ENCODE peak calls at places on chromosomes 3 and 15, in six cellular contexts. Z, K, D, E, R and Q are unnamed samples. For H3K9me3, the result is how much of the 10 kb centered on the place peaks cover.

GRCh38 chr3:122689587-122689986 is 8.9 kb downstream of the PARP14 start:
- DNase-seq in Z (no peak), K (no peak), D (no peak), E (no peak), R (no peak), Q (no peak)

GRCh38 chr15:26126070-26126469 is 262.9 kb upstream of the ATP10A start:
- DNase-seq in Z (no peak), K (no peak), D (no peak), E (no peak), R (no peak), Q (no peak)

GRCh38 chr3:10192953-10193691 is 28.4 kb downstream of the IRAK2 start:
- DNase-seq in Z (peak), K (no peak), D (peak), E (peak), R (no peak), Q (peak)

GRCh38 chr3:107524214-107525100 is 1.7 kb downstream of the BBX start:
- DNase-seq in Z (peak), K (peak), D (peak), E (peak), R (peak), Q (peak)

GRCh38 chr3:193764959-193765358 is 172.0 kb downstream of the OPA1 start:
- DNase-seq in Z (no peak), K (no peak), D (peak), E (no peak), R (no peak), Q (no peak)

GRCh38 chr3:45896069-45896468 is 9.7 kb downstream of the CCR9 start:
- DNase-seq in Z (no peak), K (no peak), D (no peak), E (no peak), R (no peak), Q (no peak)

GRCh38 chr3:74591946-74592345 is 22.5 kb downstream of the CNTN3 start:
- DNase-seq in Z (no peak), K (no peak), D (no peak), E (no peak), R (no peak), Q (no peak)

GRCh38 chr3:87047857-87048256 is 56.9 kb upstream of the VGLL3 start:
- DNase-seq in Z (no peak), K (no peak), D (no peak), E (no peak), R (no peak), Q (no peak)

GRCh38 chr15:92807971-92808571 is 92.1 kb upstream of the CHD2 start:
- DNase-seq in Z (peak), K (no peak), D (peak), E (peak), R (no peak), Q (no peak)

GRCh38 chr3:124701687-124702086 is 28.6 kb upstream of the UMPS start:
- DNase-seq in Z (no peak), K (no peak), D (no peak), E (no peak), R (no peak), Q (no peak)

GRCh38 chr3:110528305-110529121 is 543.1 kb upstream of the NECTIN3 start:
- DNase-seq in Z (no peak), K (no peak), D (no peak), E (no peak), R (no peak), Q (no peak)

GRCh38 chr15:75834011-75834410 is 9.2 kb upstream of the UBE2Q2 start:
- DNase-seq in Z (no peak), K (no peak), D (no peak), E (no peak), R (no peak), Q (no peak)

GRCh38 chr3:16148783-16149182 is 25.7 kb upstream of the GALNT15 start:
- DNase-seq in Z (no peak), K (peak), D (peak), E (no peak), R (peak), Q (no peak)

GRCh38 chr3:45204136-45204535 is 22.0 kb downstream of the TMEM158 start:
- DNase-seq in Z (peak), K (no peak), D (no peak), E (no peak), R (no peak), Q (no peak)

GRCh38 chr3:194830978-194831377 is 145.3 kb downstream of the FAM43A start:
- DNase-seq in Z (no peak), K (no peak), D (no peak), E (no peak), R (no peak), Q (no peak)

GRCh38 chr15:84826369-84826823 is 9.2 kb downstream of the ALPK3 start:
- DNase-seq in Z (peak), K (no peak), D (no peak), E (no peak), R (no peak), Q (no peak)

GRCh38 chr3:123661973-123662372 is 77.1 kb upstream of the HACD2 start:
- DNase-seq in Z (no peak), K (no peak), D (no peak), E (no peak), R (no peak), Q (no peak)

GRCh38 chr15:56868251-56868650 is 50.2 kb upstream of the TCF12 start:
- DNase-seq in Z (no peak), K (no peak), D (no peak), E (no peak), R (no peak), Q (no peak)

GRCh38 chr15:67105065-67105951 is 39.9 kb downstream of the SMAD3 start:
- DNase-seq in Z (peak), K (no peak), D (peak), E (no peak), R (no peak), Q (no peak)

GRCh38 chr15:25670025-25670554 is 193.0 kb downstream of the ATP10A start:
- DNase-seq in Z (no peak), K (no peak), D (peak), E (no peak), R (peak), Q (no peak)

GRCh38 chr15:92801774-92802464 is 98.2 kb upstream of the CHD2 start:
- DNase-seq in Z (peak), K (no peak), D (no peak), E (no peak), R (peak), Q (no peak)

GRCh38 chr3:144564011-144564410 is 592.4 kb downstream of the DIPK2A start:
- DNase-seq in Z (no peak), K (no peak), D (no peak), E (no peak), R (no peak), Q (no peak)

GRCh38 chr3:144566320-144566719 is 594.7 kb downstream of the DIPK2A start:
- DNase-seq in Z (no peak), K (no peak), D (no peak), E (no peak), R (no peak), Q (no peak)
- H3K4me3 ChIP-seq in Z (no peak), K (no peak), D (no peak), E (no peak), R (no peak), Q (no peak)

DNA sequence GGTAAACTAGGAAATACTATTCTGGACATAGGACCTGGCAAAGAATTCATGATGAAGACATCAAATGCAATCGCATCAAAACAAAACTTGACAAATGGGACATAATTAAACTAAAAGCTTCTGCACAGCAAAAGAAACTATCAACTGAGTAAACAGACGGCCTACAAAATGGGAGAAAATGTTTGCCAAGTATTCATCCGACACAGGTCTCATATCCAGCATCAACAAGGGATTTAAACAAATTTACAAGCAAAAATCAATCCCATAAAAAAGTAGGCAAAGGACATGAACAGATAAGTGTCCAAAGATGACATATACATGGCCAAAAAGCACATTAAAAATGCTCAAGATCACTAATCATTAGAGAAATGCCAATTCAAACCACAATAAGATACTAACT is 1088.9 kb downstream of the NAALADL2 start:
- DNase-seq in Z (no peak), K (no peak), D (no peak), E (no peak), R (no peak), Q (no peak)
- H3K9me3 ChIP-seq in Z (under half), K (under half), D (under half), E (under half), R (under half), Q (under half)

GRCh38 chr15:89750560-89751542 is at the start of gene MESP1:
- DNase-seq in Z (peak), K (peak), D (peak), E (peak), R (peak), Q (peak)

GRCh38 chr15:89749059-89749458 is 2.0 kb downstream of the MESP1 start:
- DNase-seq in Z (no peak), K (no peak), D (no peak), E (no peak), R (no peak), Q (no peak)

GRCh38 chr15:89749951-89750559 is 994 bp downstream of the MESP1 start:
- DNase-seq in Z (no peak), K (no peak), D (peak), E (no peak), R (no peak), Q (no peak)

GRCh38 chr15:89747708-89748682 is 3.1 kb downstream of the MESP1 start:
- DNase-seq in Z (no peak), K (no peak), D (no peak), E (no peak), R (no peak), Q (no peak)

DNA sequence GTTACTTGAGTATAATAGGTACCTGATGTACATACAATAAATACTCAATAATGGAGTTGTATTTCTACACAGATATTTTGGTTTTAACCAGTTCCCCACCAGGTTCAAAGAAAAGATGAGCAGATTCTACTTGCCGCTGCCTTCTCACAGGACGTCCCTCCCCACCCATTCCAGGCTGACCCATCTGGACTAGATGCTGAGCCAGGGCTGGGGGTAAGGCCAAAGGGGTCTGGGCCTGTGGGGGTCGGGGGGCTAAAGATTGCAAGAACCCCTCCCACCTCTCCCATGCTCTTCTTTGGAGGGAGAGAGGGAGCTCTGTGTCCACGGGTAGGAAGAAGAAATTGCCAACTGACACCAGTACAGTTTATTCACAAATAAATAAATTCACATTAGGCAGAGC is 1.5 kb downstream of the MESP1 start:
- DNase-seq in Z (no peak), K (no peak), D (no peak), E (no peak), R (no peak), Q (no peak)
- H3K4me3 ChIP-seq in Z (no peak), K (no peak), D (no peak), E (no peak), R (no peak), Q (no peak)

DNA sequence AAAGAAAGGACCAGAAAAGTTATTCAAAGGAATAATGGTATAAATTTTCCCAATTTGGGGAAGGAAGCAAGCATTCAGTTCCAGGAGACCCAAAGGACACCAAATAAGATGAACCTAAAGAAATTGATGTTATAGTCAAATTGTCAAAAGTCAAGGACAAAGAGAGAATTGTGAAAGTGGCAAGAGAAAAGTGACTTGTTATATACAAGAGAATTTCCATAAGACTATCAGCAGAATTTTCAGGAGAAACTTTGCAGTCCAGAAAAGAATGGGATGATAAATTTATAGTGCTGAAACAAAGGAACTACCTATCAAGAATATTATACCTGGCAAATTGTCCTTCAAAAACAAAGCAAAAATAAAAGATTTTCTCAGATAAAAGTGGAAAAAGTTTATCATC is 43.8 kb upstream of the FOXB1 start:
- DNase-seq in Z (no peak), K (no peak), D (no peak), E (no peak), R (no peak), Q (no peak)
- H3K9me3 ChIP-seq in Z (under half), K (under half), D (under half), E (under half), R (half or more), Q (under half)

GRCh38 chr3:154122912-154123559 is 1.8 kb downstream of the ARHGEF26 start:
- DNase-seq in Z (no peak), K (no peak), D (no peak), E (no peak), R (no peak), Q (no peak)
- H3K4me3 ChIP-seq in Z (peak), K (no peak), D (no peak), E (no peak), R (peak), Q (no peak)